ENCODE peak calls at places on chromosomes 11 and 22, in seven cellular contexts. W is IMR-90, F is neuronal stem cell, T is mesendoderm, P is H9, M is mesenchymal stem cell, D is H1. I is an unnamed sample.

GRCh38 chr11:27462543-27462942 is 10.0 kb downstream of the LGR4 start:
- DNase-seq in T (no peak), F (no peak), D (no peak), P (no peak), W (no peak), M (no peak), I (no peak)

GRCh38 chr11:46564459-46564858 is 29.4 kb downstream of the AMBRA1 start:
- DNase-seq in P (no peak), D (no peak), T (no peak), M (peak), W (peak), F (no peak), I (peak)

GRCh38 chr11:75954039-75954438 is 139.0 kb downstream of the UVRAG start:
- DNase-seq in T (no peak), D (no peak), W (no peak), P (no peak), M (no peak), F (no peak), I (no peak)

GRCh38 chr11:86117706-86118050 is 48.8 kb upstream of the PICALM start:
- DNase-seq in W (no peak), P (no peak), T (no peak), M (no peak), F (no peak), D (no peak), I (no peak)

GRCh38 chr11:46120711-46121327 is 435 bp downstream of the PHF21A start:
- DNase-seq in W (peak), P (peak), F (peak), M (peak), D (no peak), T (peak), I (peak)

GRCh38 chr11:1857064-1857463 is 4.2 kb downstream of the LSP1 start:
- DNase-seq in M (no peak), W (no peak), P (no peak), F (no peak), T (no peak), D (no peak), I (no peak)

GRCh38 chr11:131978351-131978750 is 607.9 kb downstream of the NTM start:
- DNase-seq in T (peak), P (peak), M (no peak), F (no peak), W (no peak), D (no peak), I (no peak)

GRCh38 chr22:47736166-47737034 is 974.0 kb downstream of the TBC1D22A start:
- DNase-seq in D (no peak), M (no peak), P (no peak), T (no peak), F (no peak), W (no peak), I (no peak)

GRCh38 chr11:110092577-110093406 is at the start of gene ZC3H12C:
- DNase-seq in W (peak), P (peak), M (peak), T (peak), F (peak), D (peak), I (peak)

GRCh38 chr11:69443138-69443967 is 38.1 kb upstream of the LINC01488 start:
- DNase-seq in W (peak), P (peak), M (peak), F (peak), T (peak), D (peak), I (peak)

GRCh38 chr11:132257861-132258260 is 887.4 kb downstream of the NTM start:
- DNase-seq in P (no peak), W (no peak), M (no peak), T (no peak), F (no peak), D (no peak), I (no peak)

GRCh38 chr22:28075260-28075981 is 156.4 kb upstream of the PITPNB start:
- DNase-seq in M (peak), W (peak), D (no peak), T (peak), P (no peak), F (no peak), I (no peak)

GRCh38 chr11:7899418-7899817 is 31.6 kb downstream of the OR10A6 start:
- DNase-seq in F (no peak), P (no peak), M (no peak), W (no peak), D (no peak), T (peak), I (peak)

GRCh38 chr11:32586576-32587190 is 3.1 kb downstream of the EIF3M start:
- DNase-seq in M (peak), T (peak), P (no peak), W (peak), D (no peak), F (no peak), I (no peak)

GRCh38 chr11:94305146-94305545 is 766 bp downstream of the IZUMO1R start:
- DNase-seq in W (peak), T (peak), F (no peak), D (no peak), M (no peak), P (no peak), I (peak)

GRCh38 chr11:67628710-67629385 is 889 bp downstream of the NUDT8 start:
- DNase-seq in T (peak), M (no peak), D (no peak), P (no peak), W (no peak), F (no peak), I (no peak)

GRCh38 chr22:44658371-44658953 is 43.5 kb upstream of the PRR5 start:
- DNase-seq in D (no peak), T (no peak), M (no peak), P (peak), W (peak), F (no peak), I (no peak)

GRCh38 chr11:4095509-4096230 is 1.1 kb downstream of the RRM1 start:
- DNase-seq in F (no peak), T (peak), P (no peak), D (no peak), W (peak), M (peak), I (peak)

GRCh38 chr11:17395978-17396377 is 7.5 kb upstream of the KCNJ11 start:
- DNase-seq in W (no peak), F (no peak), P (no peak), D (no peak), T (no peak), M (no peak), I (no peak)

GRCh38 chr11:57320067-57320718 is 4.6 kb downstream of the TNKS1BP1 start:
- DNase-seq in M (no peak), T (no peak), F (no peak), W (no peak), P (no peak), D (no peak), I (no peak)

GRCh38 chr11:117876341-117877119 is at the start of gene FXYD6:
- DNase-seq in T (peak), P (peak), F (peak), D (no peak), M (peak), W (no peak), I (no peak)

GRCh38 chr11:86570020-86570419 is 102.4 kb downstream of the ME3 start:
- DNase-seq in P (no peak), D (no peak), F (no peak), W (peak), M (no peak), T (no peak), I (peak)

GRCh38 chr11:109071712-109072524 is 350.1 kb upstream of the C11orf87 start:
- DNase-seq in P (no peak), W (peak), D (no peak), F (no peak), T (no peak), M (no peak), I (no peak)

GRCh38 chr22:42879371-42880021 is 22.4 kb upstream of the ARFGAP3 start:
- DNase-seq in W (no peak), M (no peak), F (no peak), D (no peak), P (no peak), T (no peak), I (no peak)

GRCh38 chr11:6390718-6391547 is 659 bp downstream of the SMPD1 start:
- DNase-seq in W (no peak), M (no peak), D (no peak), F (no peak), T (no peak), P (no peak), I (no peak)

GRCh38 chr11:75352417-75353206 is 1.2 kb upstream of the ARRB1 start:
- DNase-seq in T (no peak), P (no peak), D (no peak), W (no peak), M (peak), F (no peak), I (no peak)

GRCh38 chr11:44793350-44794090 is 66.8 kb downstream of the TSPAN18 start:
- DNase-seq in M (peak), W (peak), T (peak), P (no peak), D (no peak), F (no peak), I (no peak)

GRCh38 chr11:126978155-126978554 is 22.4 kb downstream of the KIRREL3 start:
- DNase-seq in T (peak), D (peak), F (no peak), P (peak), M (no peak), W (no peak), I (peak)

GRCh38 chr22:31291403-31291715 is 929 bp downstream of the PIK3IP1 start:
- DNase-seq in T (no peak), F (no peak), M (no peak), D (no peak), P (no peak), W (no peak), I (no peak)

DNA sequence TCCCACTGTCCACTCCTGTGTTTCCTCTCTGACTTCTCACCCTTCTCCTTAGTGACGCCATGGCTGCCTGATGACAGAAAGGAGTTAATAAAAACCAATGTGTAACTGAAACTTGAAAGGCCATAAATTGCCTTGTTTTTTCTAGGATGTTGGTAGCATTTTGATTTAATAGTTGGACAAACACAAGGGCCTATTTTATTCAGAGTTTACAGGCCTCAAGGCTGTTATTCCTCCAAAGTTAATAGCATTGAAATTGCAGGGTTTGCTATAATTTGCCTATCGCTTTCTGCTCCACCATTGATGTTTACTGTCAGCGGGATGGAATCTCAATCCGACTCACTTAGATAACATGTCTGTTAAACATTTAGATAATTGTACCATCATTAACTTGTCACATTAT is 95.4 kb upstream of the NNMT start:
- DNase-seq in D (no peak), M (no peak), P (no peak), F (no peak), T (no peak), W (no peak), I (no peak)
- H2AK5ac ChIP-seq in D (no peak), M (no peak), P (no peak), F (no peak), T (no peak), W (no peak), I (no peak)

GRCh38 chr22:16783453-16783852 is 41.8 kb downstream of the XKR3 start:
- DNase-seq in D (no peak), P (no peak), T (no peak), F (no peak), M (no peak), W (no peak), I (no peak)
- H3K4ac ChIP-seq in D (no peak), P (no peak), T (no peak), F (no peak), M (no peak), W (no peak), I (no peak)

GRCh38 chr11:60825790-60826189 is 16.1 kb upstream of the CCDC86 start:
- DNase-seq in D (no peak), M (no peak), F (no peak), T (no peak), P (no peak), W (no peak), I (no peak)
- H3K18ac ChIP-seq in D (no peak), M (no peak), F (no peak), T (no peak), P (no peak), W (no peak), I (no peak)

DNA sequence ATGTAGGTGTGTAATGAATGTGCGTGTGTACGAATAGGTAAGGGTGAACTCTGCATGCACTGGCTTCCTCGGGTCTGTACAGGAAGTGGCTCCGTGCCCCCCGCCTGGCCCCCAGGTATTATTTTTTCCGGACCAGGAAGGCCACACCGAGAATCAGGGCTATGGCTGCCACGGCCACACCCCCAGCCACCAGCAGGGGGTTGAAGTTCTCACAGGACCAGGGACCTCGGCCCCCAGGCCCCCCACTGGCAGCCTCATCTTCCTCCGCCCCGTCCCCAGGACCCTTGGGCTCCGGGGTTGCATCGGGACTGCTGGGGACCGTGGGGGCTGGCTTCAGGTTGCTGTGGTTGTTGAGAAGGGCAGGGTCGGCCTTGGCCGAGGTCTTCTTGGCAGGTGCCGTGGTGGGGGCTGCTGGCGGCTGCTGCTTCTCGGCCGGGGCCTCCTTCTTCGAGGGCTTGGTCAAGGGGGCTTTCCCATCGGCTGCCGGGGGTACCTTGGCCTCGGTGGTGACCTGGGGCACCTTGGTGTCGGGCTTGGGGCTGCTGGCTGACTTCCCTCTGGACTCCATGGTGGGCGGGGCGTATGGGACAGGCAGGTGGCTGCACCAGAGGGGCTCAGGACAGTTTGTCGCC is 1.8 kb downstream of the CEND1 start:
- DNase-seq in W (no peak), P (no peak), T (no peak), F (no peak), D (no peak), M (no peak), I (no peak)
- H2AK5ac ChIP-seq in W (no peak), P (no peak), T (no peak), F (no peak), D (no peak), M (no peak), I (no peak)